ENCODE peak calls at places on chromosomes 6 and 20, in four cellular contexts. V is HepG2, H is GM12878, G is K562. Y is an unnamed sample.

GRCh38 chr6:75450903-75451302 is 42.7 kb downstream of the FILIP1 start:
- DNase-seq in V (no peak), G (no peak), H (no peak), Y (no peak)

GRCh38 chr6:19297880-19298279 is 539.3 kb upstream of the ID4 start:
- DNase-seq in V (no peak), G (no peak), H (no peak), Y (no peak)

GRCh38 chr20:31606928-31607639 is 2.0 kb downstream of the ID1 start:
- DNase-seq in H (no peak), G (peak), V (peak), Y (peak)

GRCh38 chr6:5091646-5092045 is 6.5 kb downstream of the PPP1R3G start:
- DNase-seq in H (no peak), G (no peak), V (no peak), Y (no peak)

GRCh38 chr6:120938876-120939231 is 395.4 kb downstream of the TBC1D32 start:
- DNase-seq in V (no peak), H (peak), G (no peak), Y (no peak)

GRCh38 chr6:111154981-111155380 is 67.7 kb downstream of the SLC16A10 start:
- DNase-seq in H (no peak), G (no peak), V (no peak), Y (no peak)

GRCh38 chr6:125201961-125202729 is 48.6 kb downstream of the TPD52L1 start:
- DNase-seq in G (peak), H (no peak), V (no peak), Y (peak)

GRCh38 chr6:2853766-2854393 is 12.2 kb upstream of the SERPINB1 start:
- DNase-seq in H (peak), V (peak), G (peak), Y (peak)

GRCh38 chr6:13445744-13446115 is 41.7 kb downstream of the GFOD1 start:
- DNase-seq in H (no peak), V (no peak), G (no peak), Y (no peak)

GRCh38 chr6:108608453-108609275 is 47.9 kb downstream of the FOXO3 start:
- DNase-seq in H (no peak), G (no peak), V (no peak), Y (no peak)

GRCh38 chr6:124937645-124938044 is 24.6 kb upstream of the RNF217 start:
- DNase-seq in V (no peak), H (no peak), G (no peak), Y (no peak)

GRCh38 chr6:14501240-14501639 is 383.7 kb downstream of the CD83 start:
- DNase-seq in G (no peak), V (no peak), H (no peak), Y (no peak)

GRCh38 chr20:17617868-17618672 is 48.2 kb downstream of the DSTN start:
- DNase-seq in H (no peak), V (no peak), G (no peak), Y (no peak)

GRCh38 chr20:11170025-11170424 is 496.2 kb upstream of the JAG1 start:
- DNase-seq in V (no peak), H (no peak), G (no peak), Y (no peak)

GRCh38 chr20:16575390-16576140 is 2.3 kb upstream of the KIF16B start:
- DNase-seq in V (no peak), H (no peak), G (no peak), Y (no peak)
- TF ChIP-seq SRF in V (no peak), H (no peak), G (no peak), Y (no peak)

DNA sequence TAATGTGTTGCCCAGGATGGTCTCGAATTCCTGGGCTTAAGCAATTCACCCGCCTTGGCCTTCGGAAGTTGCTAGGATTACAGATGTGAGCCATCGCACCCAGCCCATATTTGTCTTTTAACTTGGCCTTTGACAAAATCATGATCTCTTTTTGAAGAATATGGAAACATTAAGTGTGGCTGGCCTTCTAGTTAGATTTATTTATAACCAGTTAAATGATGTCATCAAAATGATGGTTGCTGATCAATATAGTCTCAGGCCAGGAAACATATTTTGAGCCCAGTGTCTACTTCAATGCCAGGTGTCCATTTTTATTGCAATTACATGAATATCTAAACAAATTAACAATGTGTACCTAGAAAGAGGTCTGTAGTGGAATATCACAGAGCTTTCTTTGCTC is 69.4 kb downstream of the TMEM200A start:
- DNase-seq in H (no peak), G (no peak), V (no peak), Y (no peak)
- TF ChIP-seq ZBTB33 in H (no peak), G (no peak), V (no peak), Y (no peak)

GRCh38 chr20:39911497-39911896 is 777.5 kb downstream of the MAFB start:
- DNase-seq in V (no peak), G (no peak), H (no peak), Y (no peak)

GRCh38 chr20:39910536-39910935 is 778.5 kb downstream of the MAFB start:
- DNase-seq in H (no peak), V (no peak), G (no peak), Y (no peak)

GRCh38 chr20:39913274-39913673 is 775.8 kb downstream of the MAFB start:
- DNase-seq in V (no peak), G (no peak), H (no peak), Y (no peak)

GRCh38 chr20:39904713-39905112 is 784.3 kb downstream of the MAFB start:
- DNase-seq in G (no peak), V (no peak), H (no peak), Y (no peak)

GRCh38 chr20:39909447-39909846 is 779.6 kb downstream of the MAFB start:
- DNase-seq in H (no peak), G (no peak), V (no peak), Y (no peak)
- TF ChIP-seq SRF in H (no peak), G (no peak), V (no peak), Y (no peak)

GRCh38 chr20:44850883-44851282 is 34.6 kb upstream of the YWHAB start:
- DNase-seq in V (no peak), H (no peak), G (no peak), Y (no peak)

GRCh38 chr20:44850272-44850671 is 35.2 kb upstream of the YWHAB start:
- DNase-seq in V (no peak), G (no peak), H (no peak), Y (no peak)

GRCh38 chr20:44851545-44851944 is 34.0 kb upstream of the YWHAB start:
- DNase-seq in H (no peak), V (no peak), G (no peak), Y (no peak)

GRCh38 chr20:44849712-44850111 is 35.8 kb upstream of the YWHAB start:
- DNase-seq in G (no peak), H (no peak), V (no peak), Y (no peak)

DNA sequence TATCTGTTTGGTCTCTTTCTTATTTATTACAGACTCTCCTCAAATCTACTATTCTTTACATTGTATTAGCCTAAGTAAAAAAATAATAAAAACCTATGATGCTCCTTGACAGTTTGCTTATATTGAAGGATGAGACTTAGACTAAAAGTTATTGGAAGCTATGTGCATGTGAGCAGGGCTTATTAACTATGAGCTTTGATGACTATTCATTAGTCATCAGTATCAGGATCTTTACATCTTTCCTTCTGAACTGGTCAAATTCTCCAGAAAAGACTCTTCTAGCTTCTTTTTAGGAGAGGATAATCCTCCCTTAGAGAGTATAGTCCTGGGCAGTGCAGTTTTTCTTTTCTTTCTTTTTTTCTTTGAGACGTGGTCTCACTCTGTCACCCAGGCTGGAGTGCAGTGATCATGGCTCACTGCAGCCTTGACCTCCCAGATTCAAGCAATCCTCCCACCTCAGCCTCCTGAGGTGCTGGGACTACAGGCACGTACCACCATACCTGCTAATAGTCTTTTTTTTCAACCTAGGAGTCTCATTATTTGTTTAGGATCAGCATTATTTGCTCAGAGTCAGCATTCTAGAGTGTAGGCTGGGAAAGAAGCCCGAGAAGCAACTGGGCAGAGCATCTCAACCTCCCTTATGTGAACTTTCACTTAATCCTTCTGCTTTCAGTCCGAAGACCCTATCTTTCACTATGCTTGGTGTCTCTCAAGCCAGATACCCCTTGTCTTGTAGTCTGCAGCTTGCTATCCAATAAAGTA is 37.1 kb upstream of the YWHAB start:
- DNase-seq in G (no peak), H (no peak), V (no peak), Y (no peak)
- TF ChIP-seq ZBTB33 in G (no peak), H (no peak), V (no peak), Y (no peak)